ENCODE peak calls at places on chromosomes 12 and 14, in six cellular contexts. One of them, this sample, is unnamed.

GRCh38 chr14:69260979-69261605 is 1.1 kb downstream of the GALNT16 start:
- DNase-seq in left cardiac atrium: peak
- DNase-seq in tibial artery: peak
- DNase-seq in amniotic epithelial cell: no peak
- DNase-seq in HEK293T: peak
- DNase-seq in globus pallidus: no peak
- DNase-seq in this sample: no peak

GRCh38 chr14:63795532-63795931 is 57.3 kb upstream of the SYNE2 start:
- DNase-seq in left cardiac atrium: no peak
- DNase-seq in tibial artery: no peak
- DNase-seq in amniotic epithelial cell: no peak
- DNase-seq in HEK293T: no peak
- DNase-seq in globus pallidus: no peak
- DNase-seq in this sample: no peak

GRCh38 chr12:495466-495865 is 35.7 kb downstream of the B4GALNT3 start:
- DNase-seq in left cardiac atrium: no peak
- DNase-seq in tibial artery: no peak
- DNase-seq in amniotic epithelial cell: no peak
- DNase-seq in HEK293T: no peak
- DNase-seq in globus pallidus: no peak
- DNase-seq in this sample: no peak

GRCh38 chr14:61430066-61430757 is 108.8 kb downstream of the PRKCH start:
- DNase-seq in left cardiac atrium: no peak
- DNase-seq in tibial artery: no peak
- DNase-seq in amniotic epithelial cell: no peak
- DNase-seq in HEK293T: no peak
- DNase-seq in globus pallidus: no peak
- DNase-seq in this sample: no peak

GRCh38 chr12:19223018-19223417 is 93.5 kb downstream of the PLEKHA5 start:
- DNase-seq in left cardiac atrium: no peak
- DNase-seq in tibial artery: no peak
- DNase-seq in amniotic epithelial cell: peak
- DNase-seq in HEK293T: peak
- DNase-seq in globus pallidus: no peak
- DNase-seq in this sample: no peak

GRCh38 chr12:96132819-96133218 is 61.4 kb upstream of the ELK3 start:
- DNase-seq in left cardiac atrium: no peak
- DNase-seq in tibial artery: no peak
- DNase-seq in amniotic epithelial cell: no peak
- DNase-seq in HEK293T: peak
- DNase-seq in globus pallidus: no peak
- DNase-seq in this sample: no peak

GRCh38 chr12:104599985-104600712 is 143.4 kb downstream of the CHST11 start:
- DNase-seq in left cardiac atrium: no peak
- DNase-seq in tibial artery: no peak
- DNase-seq in amniotic epithelial cell: no peak
- DNase-seq in HEK293T: no peak
- DNase-seq in globus pallidus: no peak
- DNase-seq in this sample: no peak

GRCh38 chr14:95206534-95206933 is 49.2 kb upstream of the DICER1 start:
- DNase-seq in left cardiac atrium: no peak
- DNase-seq in tibial artery: no peak
- DNase-seq in amniotic epithelial cell: peak
- DNase-seq in HEK293T: no peak
- DNase-seq in globus pallidus: no peak
- DNase-seq in this sample: no peak

GRCh38 chr12:30197392-30198047 is 413.8 kb upstream of the TMTC1 start:
- DNase-seq in left cardiac atrium: no peak
- DNase-seq in tibial artery: no peak
- DNase-seq in amniotic epithelial cell: peak
- DNase-seq in HEK293T: no peak
- DNase-seq in globus pallidus: no peak
- DNase-seq in this sample: no peak

GRCh38 chr12:26109343-26109841 is 15.4 kb downstream of the BHLHE41 start:
- DNase-seq in left cardiac atrium: peak
- DNase-seq in tibial artery: peak
- DNase-seq in amniotic epithelial cell: peak
- DNase-seq in HEK293T: no peak
- DNase-seq in globus pallidus: no peak
- DNase-seq in this sample: no peak

GRCh38 chr14:102095871-102096568 is 9.2 kb upstream of the HSP90AA1 start:
- DNase-seq in left cardiac atrium: no peak
- DNase-seq in tibial artery: no peak
- DNase-seq in amniotic epithelial cell: no peak
- DNase-seq in HEK293T: no peak
- DNase-seq in globus pallidus: no peak
- DNase-seq in this sample: no peak

GRCh38 chr12:52920937-52921336 is 16.1 kb upstream of the KRT8 start:
- DNase-seq in left cardiac atrium: no peak
- DNase-seq in tibial artery: no peak
- DNase-seq in amniotic epithelial cell: no peak
- DNase-seq in HEK293T: no peak
- DNase-seq in globus pallidus: no peak
- DNase-seq in this sample: no peak

GRCh38 chr12:63864456-63864709 is 19.9 kb downstream of the SRGAP1 start:
- DNase-seq in left cardiac atrium: no peak
- DNase-seq in tibial artery: no peak
- DNase-seq in amniotic epithelial cell: no peak
- DNase-seq in HEK293T: peak
- DNase-seq in globus pallidus: no peak
- DNase-seq in this sample: no peak

GRCh38 chr12:113479578-113480335 is 8.1 kb upstream of the LHX5 start:
- DNase-seq in left cardiac atrium: no peak
- DNase-seq in tibial artery: no peak
- DNase-seq in amniotic epithelial cell: peak
- DNase-seq in HEK293T: peak
- DNase-seq in globus pallidus: no peak
- DNase-seq in this sample: no peak

GRCh38 chr12:75480469-75480949 is at the start of gene GLIPR1:
- DNase-seq in left cardiac atrium: peak
- DNase-seq in tibial artery: peak
- DNase-seq in amniotic epithelial cell: peak
- DNase-seq in HEK293T: no peak
- DNase-seq in globus pallidus: peak
- DNase-seq in this sample: peak

GRCh38 chr12:94798107-94798506 is 147.8 kb upstream of the TMCC3 start:
- DNase-seq in left cardiac atrium: no peak
- DNase-seq in tibial artery: no peak
- DNase-seq in amniotic epithelial cell: no peak
- DNase-seq in HEK293T: no peak
- DNase-seq in globus pallidus: no peak
- DNase-seq in this sample: no peak

GRCh38 chr12:14853966-14854365 is 10.6 kb upstream of the ART4 start:
- DNase-seq in left cardiac atrium: peak
- DNase-seq in tibial artery: no peak
- DNase-seq in amniotic epithelial cell: no peak
- DNase-seq in HEK293T: no peak
- DNase-seq in globus pallidus: no peak
- DNase-seq in this sample: no peak

GRCh38 chr14:100573009-100573756 is 14.0 kb downstream of the BEGAIN start:
- DNase-seq in left cardiac atrium: no peak
- DNase-seq in tibial artery: no peak
- DNase-seq in amniotic epithelial cell: no peak
- DNase-seq in HEK293T: no peak
- DNase-seq in globus pallidus: no peak
- DNase-seq in this sample: no peak

GRCh38 chr12:111451232-111451631 is 45.5 kb downstream of the SH2B3 start:
- DNase-seq in left cardiac atrium: no peak
- DNase-seq in tibial artery: no peak
- DNase-seq in amniotic epithelial cell: no peak
- DNase-seq in HEK293T: no peak
- DNase-seq in globus pallidus: no peak
- DNase-seq in this sample: no peak

GRCh38 chr12:105090361-105090760 is 6.1 kb upstream of the ALDH1L2 start:
- DNase-seq in left cardiac atrium: no peak
- DNase-seq in tibial artery: no peak
- DNase-seq in amniotic epithelial cell: no peak
- DNase-seq in HEK293T: no peak
- DNase-seq in globus pallidus: no peak
- DNase-seq in this sample: no peak

GRCh38 chr12:121038861-121039654 is at the start of gene OASL:
- DNase-seq in left cardiac atrium: peak
- DNase-seq in tibial artery: no peak
- DNase-seq in amniotic epithelial cell: peak
- DNase-seq in HEK293T: no peak
- DNase-seq in globus pallidus: no peak
- DNase-seq in this sample: peak

GRCh38 chr12:64116969-64117368 is 105.1 kb downstream of the KICS2 start:
- DNase-seq in left cardiac atrium: no peak
- DNase-seq in tibial artery: no peak
- DNase-seq in amniotic epithelial cell: no peak
- DNase-seq in HEK293T: no peak
- DNase-seq in globus pallidus: no peak
- DNase-seq in this sample: no peak

GRCh38 chr12:51866762-51867161 is 18.2 kb upstream of the FIGNL2 start:
- DNase-seq in left cardiac atrium: no peak
- DNase-seq in tibial artery: no peak
- DNase-seq in amniotic epithelial cell: no peak
- DNase-seq in HEK293T: no peak
- DNase-seq in globus pallidus: no peak
- DNase-seq in this sample: no peak

GRCh38 chr12:89280833-89281533 is 71.3 kb downstream of the DUSP6 start:
- DNase-seq in left cardiac atrium: no peak
- DNase-seq in tibial artery: no peak
- DNase-seq in amniotic epithelial cell: no peak
- DNase-seq in HEK293T: no peak
- DNase-seq in globus pallidus: no peak
- DNase-seq in this sample: no peak

GRCh38 chr14:95463173-95463901 is 53.1 kb downstream of the SYNE3 start:
- DNase-seq in left cardiac atrium: no peak
- DNase-seq in tibial artery: no peak
- DNase-seq in amniotic epithelial cell: no peak
- DNase-seq in HEK293T: no peak
- DNase-seq in globus pallidus: no peak
- DNase-seq in this sample: no peak

GRCh38 chr12:51505363-51505762 is 80.7 kb downstream of the SLC4A8 start:
- DNase-seq in left cardiac atrium: no peak
- DNase-seq in tibial artery: no peak
- DNase-seq in amniotic epithelial cell: no peak
- DNase-seq in HEK293T: no peak
- DNase-seq in globus pallidus: no peak
- DNase-seq in this sample: no peak

GRCh38 chr12:10368206-10369171 is 21.4 kb downstream of the KLRK1 start:
- DNase-seq in left cardiac atrium: no peak
- DNase-seq in tibial artery: no peak
- DNase-seq in amniotic epithelial cell: no peak
- DNase-seq in HEK293T: no peak
- DNase-seq in globus pallidus: peak
- DNase-seq in this sample: no peak

GRCh38 chr12:78331764-78332163 is 501.1 kb downstream of the NAV3 start:
- DNase-seq in left cardiac atrium: no peak
- DNase-seq in tibial artery: no peak
- DNase-seq in amniotic epithelial cell: peak
- DNase-seq in HEK293T: no peak
- DNase-seq in globus pallidus: no peak
- DNase-seq in this sample: no peak

GRCh38 chr14:70086685-70087379 is 101.9 kb downstream of the SLC8A3 start:
- DNase-seq in left cardiac atrium: peak
- DNase-seq in tibial artery: no peak
- DNase-seq in amniotic epithelial cell: peak
- DNase-seq in HEK293T: peak
- DNase-seq in globus pallidus: peak
- DNase-seq in this sample: no peak

GRCh38 chr12:89439946-89440345 is 84.7 kb downstream of the GALNT4 start:
- DNase-seq in left cardiac atrium: no peak
- DNase-seq in tibial artery: no peak
- DNase-seq in amniotic epithelial cell: no peak
- DNase-seq in HEK293T: no peak
- DNase-seq in globus pallidus: no peak
- DNase-seq in this sample: no peak

GRCh38 chr12:49971141-49971540 is 1.6 kb upstream of the AQP6 start:
- DNase-seq in left cardiac atrium: no peak
- DNase-seq in tibial artery: peak
- DNase-seq in amniotic epithelial cell: no peak
- DNase-seq in HEK293T: no peak
- DNase-seq in globus pallidus: no peak
- DNase-seq in this sample: no peak

GRCh38 chr12:96501139-96501741 is 11.9 kb downstream of the CFAP54 start:
- DNase-seq in left cardiac atrium: peak
- DNase-seq in tibial artery: no peak
- DNase-seq in amniotic epithelial cell: peak
- DNase-seq in HEK293T: no peak
- DNase-seq in globus pallidus: no peak
- DNase-seq in this sample: peak

GRCh38 chr14:47485421-47485820 is 190.0 kb downstream of the MDGA2 start:
- DNase-seq in left cardiac atrium: no peak
- DNase-seq in tibial artery: no peak
- DNase-seq in amniotic epithelial cell: no peak
- DNase-seq in HEK293T: no peak
- DNase-seq in globus pallidus: no peak
- DNase-seq in this sample: no peak